ENCODE peak calls at places on chromosome 9, in four cellular contexts. D is tibial nerve, I is fibroblast of lung, S is right atrium auricular region. B is an unnamed sample.

GRCh38 chr9:23826120-23826629 is at the start of gene ELAVL2:
- DNase-seq in D (peak), S (peak), I (peak), B (peak)

GRCh38 chr9:69919461-69920061 is 98.9 kb downstream of the CFAP95 start:
- DNase-seq in D (no peak), I (peak), S (no peak), B (peak)

GRCh38 chr9:124133752-124134151 is 122.2 kb downstream of the LHX2 start:
- DNase-seq in S (no peak), I (peak), D (peak), B (peak)

GRCh38 chr9:89730715-89731114 is 125.9 kb downstream of the GADD45G start:
- DNase-seq in D (no peak), I (no peak), S (no peak), B (no peak)

GRCh38 chr9:131367445-131367844 is 26.4 kb upstream of the PRRC2B start:
- DNase-seq in D (no peak), S (no peak), I (no peak), B (no peak)

GRCh38 chr9:27784999-27785713 is 211.9 kb upstream of the C9orf72 start:
- DNase-seq in I (peak), D (no peak), S (no peak), B (no peak)

GRCh38 chr9:20512106-20512505 is 110.2 kb downstream of the MLLT3 start:
- DNase-seq in S (no peak), I (peak), D (no peak), B (peak)

GRCh38 chr9:124716795-124717194 is 54.3 kb downstream of the NR6A1 start:
- DNase-seq in D (no peak), S (no peak), I (peak), B (peak)

GRCh38 chr9:113808391-113809191 is 67.5 kb upstream of the ZNF618 start:
- DNase-seq in D (no peak), S (peak), I (peak), B (peak)

GRCh38 chr9:130663258-130664171 is 879 bp upstream of the PRDM12 start:
- DNase-seq in S (no peak), D (no peak), I (no peak), B (no peak)

GRCh38 chr9:124202447-124202971 is 55.2 kb upstream of the NEK6 start:
- DNase-seq in D (no peak), I (peak), S (no peak), B (no peak)

GRCh38 chr9:120941046-120941770 is 14.6 kb upstream of the TRAF1 start:
- DNase-seq in D (no peak), S (no peak), I (peak), B (peak)

GRCh38 chr9:1332161-1332560 is 282.0 kb downstream of the DMRT2 start:
- DNase-seq in I (no peak), S (no peak), D (no peak), B (peak)

GRCh38 chr9:75378036-75378435 is 289.7 kb downstream of the OSTF1 start:
- DNase-seq in D (peak), I (peak), S (peak), B (peak)

GRCh38 chr9:129524848-129525345 is 96.0 kb downstream of the C9orf50 start:
- DNase-seq in I (no peak), D (no peak), S (no peak), B (no peak)

GRCh38 chr9:117487555-117488175 is 72.8 kb upstream of the ASTN2 start:
- DNase-seq in I (peak), D (peak), S (peak), B (peak)

GRCh38 chr9:121654497-121655140 is 3.2 kb downstream of the DAB2IP start:
- DNase-seq in S (no peak), I (no peak), D (no peak), B (no peak)

GRCh38 chr9:20728493-20729220 is 44.6 kb downstream of the FOCAD start:
- DNase-seq in S (no peak), D (no peak), I (peak), B (peak)

GRCh38 chr9:85610074-85610855 is 131.5 kb downstream of the AGTPBP1 start:
- DNase-seq in I (peak), S (no peak), D (no peak), B (peak)

GRCh38 chr9:33341182-33341581 is 50.9 kb downstream of the NFX1 start:
- DNase-seq in S (no peak), D (no peak), I (no peak), B (no peak)

GRCh38 chr9:87498046-87498815 is 564 bp downstream of the DAPK1 start:
- DNase-seq in S (no peak), D (no peak), I (peak), B (peak)

GRCh38 chr9:128243486-128244415 is 32.1 kb downstream of the GOLGA2 start:
- DNase-seq in D (no peak), S (no peak), I (peak), B (peak)

GRCh38 chr9:121985792-121986494 is 107.2 kb downstream of the TTLL11 start:
- DNase-seq in S (peak), D (peak), I (peak), B (no peak)

GRCh38 chr9:99353408-99353807 is 131.3 kb downstream of the SEC61B start:
- DNase-seq in I (peak), D (no peak), S (no peak), B (peak)

GRCh38 chr9:20269620-20270019 is 352.7 kb downstream of the MLLT3 start:
- DNase-seq in S (no peak), D (no peak), I (no peak), B (no peak)

GRCh38 chr9:101601904-101602765 is 7.4 kb upstream of the PPP3R2 start:
- DNase-seq in I (peak), S (no peak), D (no peak), B (peak)

GRCh38 chr9:18384066-18384465 is 89.9 kb upstream of the ADAMTSL1 start:
- DNase-seq in I (no peak), D (no peak), S (no peak), B (peak)

GRCh38 chr9:36284226-36284625 is 26.0 kb upstream of the GNE start:
- DNase-seq in S (no peak), I (peak), D (no peak), B (no peak)

GRCh38 chr9:134136117-134136996 is 475 bp downstream of the WDR5 start:
- DNase-seq in S (no peak), D (no peak), I (peak), B (peak)

GRCh38 chr9:33311953-33312352 is 21.6 kb downstream of the NFX1 start:
- DNase-seq in D (no peak), S (no peak), I (peak), B (peak)

GRCh38 chr9:76298497-76299144 is 95.6 kb downstream of the RFK start:
- DNase-seq in S (no peak), D (no peak), I (peak), B (no peak)

GRCh38 chr9:117340422-117340821 is 74.4 kb downstream of the ASTN2 start:
- DNase-seq in D (no peak), S (no peak), I (no peak), B (no peak)

GRCh38 chr9:26656003-26656940 is 236.3 kb downstream of the CAAP1 start:
- DNase-seq in D (no peak), I (peak), S (no peak), B (peak)

GRCh38 chr9:109107402-109108240 is 12.1 kb downstream of the TMEM245 start:
- DNase-seq in I (peak), D (no peak), S (no peak), B (peak)

GRCh38 chr9:34980181-34980761 is 9.3 kb upstream of the DNAJB5 start:
- DNase-seq in I (no peak), S (no peak), D (no peak), B (no peak)

GRCh38 chr9:134895103-134895502 is 14.5 kb downstream of the FCN2 start:
- DNase-seq in I (peak), S (no peak), D (peak), B (peak)

GRCh38 chr9:4849364-4849763 is 56.6 kb downstream of the RCL1 start:
- DNase-seq in S (no peak), I (no peak), D (no peak), B (no peak)
- TF ChIP-seq CTCF in S (no peak), I (no peak), D (no peak), B (no peak)

DNA sequence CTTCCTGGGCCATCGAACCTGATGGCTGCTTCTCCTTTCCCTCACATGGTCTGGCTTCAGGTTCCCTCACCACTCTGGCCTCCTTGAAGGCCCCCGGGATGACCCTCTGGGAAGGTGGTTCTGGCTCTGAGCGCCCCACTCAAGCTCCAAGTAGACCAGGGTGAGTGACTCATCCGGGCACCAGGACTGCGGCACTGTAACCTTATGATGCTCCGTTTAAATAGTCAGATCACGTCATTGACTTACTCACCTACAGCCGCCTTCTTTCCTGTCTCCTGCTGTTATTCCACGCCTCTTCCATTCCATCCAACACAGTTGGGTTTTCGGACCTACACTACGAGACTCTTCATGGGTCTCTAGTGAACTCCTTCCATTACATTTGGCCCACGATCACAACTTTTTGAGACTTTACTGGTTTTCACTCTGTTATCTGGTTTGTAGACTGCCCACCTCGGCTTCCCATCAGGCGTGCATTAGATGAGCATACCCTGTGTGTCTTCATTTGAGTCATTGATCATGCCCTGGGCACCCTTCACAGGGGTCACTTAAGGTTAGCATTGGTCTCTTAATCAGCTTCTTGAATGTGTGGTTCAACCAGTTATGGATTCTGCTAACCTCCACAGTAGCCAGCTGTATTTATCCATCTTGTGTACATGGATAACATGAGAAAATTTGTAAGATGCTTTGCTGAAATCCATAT is 138.8 kb upstream of the LMX1B start:
- DNase-seq in I (peak), S (no peak), D (no peak), B (peak)
- H3K4me3 ChIP-seq in I (no peak), S (no peak), D (no peak), B (no peak)

GRCh38 chr9:136437430-136437829 is 2.2 kb downstream of the INPP5E start:
- DNase-seq in S (no peak), D (no peak), I (peak), B (peak)

GRCh38 chr9:136438548-136438908 is 1.1 kb downstream of the INPP5E start:
- DNase-seq in S (no peak), D (no peak), I (peak), B (no peak)

GRCh38 chr9:136439550-136440408 is at the start of gene INPP5E:
- DNase-seq in D (peak), S (no peak), I (peak), B (peak)

GRCh38 chr9:136437839-136438547 is 1.7 kb downstream of the INPP5E start:
- DNase-seq in D (no peak), I (no peak), S (no peak), B (peak)

DNA sequence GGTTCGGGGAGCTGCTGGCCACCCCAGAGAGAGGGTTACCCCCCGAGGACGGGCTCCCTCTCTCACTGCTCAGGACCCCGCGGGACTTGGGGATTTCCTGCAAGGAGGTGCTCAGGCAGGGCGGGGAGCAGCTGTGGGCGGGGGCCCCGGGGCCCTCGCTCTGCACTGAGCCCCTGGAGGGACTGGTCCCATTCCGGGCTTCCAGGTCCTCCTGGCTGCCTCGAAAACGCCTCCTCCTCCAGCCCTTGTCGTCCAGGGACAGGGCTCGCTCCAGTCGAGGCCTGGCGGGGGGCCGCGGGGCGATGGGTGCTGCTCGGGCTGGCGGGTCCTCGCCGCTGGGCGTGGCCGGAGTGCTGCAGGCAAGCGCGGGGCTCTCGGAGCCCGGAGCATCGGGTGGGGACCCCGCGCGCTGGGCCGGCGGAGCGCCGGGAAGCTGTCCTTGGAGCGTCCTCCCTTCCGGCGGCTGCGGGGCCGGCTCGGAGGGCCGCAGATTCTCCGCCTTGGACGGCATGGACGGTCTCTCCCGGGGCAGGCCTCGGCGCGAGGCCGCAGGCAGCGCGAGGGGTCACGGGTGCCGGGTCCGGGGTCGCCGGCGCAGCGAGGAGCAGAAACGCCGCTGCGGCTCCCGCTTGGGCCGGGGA is 616 bp downstream of the INPP5E start:
- DNase-seq in S (no peak), D (no peak), I (peak), B (no peak)
- TF ChIP-seq CTCF in S (no peak), D (no peak), I (no peak), B (no peak)

GRCh38 chr9:37441776-37442370 is 19.4 kb downstream of the GRHPR start:
- DNase-seq in D (no peak), I (no peak), S (no peak), B (no peak)
- H3K4me3 ChIP-seq in D (no peak), I (no peak), S (no peak), B (no peak)

DNA sequence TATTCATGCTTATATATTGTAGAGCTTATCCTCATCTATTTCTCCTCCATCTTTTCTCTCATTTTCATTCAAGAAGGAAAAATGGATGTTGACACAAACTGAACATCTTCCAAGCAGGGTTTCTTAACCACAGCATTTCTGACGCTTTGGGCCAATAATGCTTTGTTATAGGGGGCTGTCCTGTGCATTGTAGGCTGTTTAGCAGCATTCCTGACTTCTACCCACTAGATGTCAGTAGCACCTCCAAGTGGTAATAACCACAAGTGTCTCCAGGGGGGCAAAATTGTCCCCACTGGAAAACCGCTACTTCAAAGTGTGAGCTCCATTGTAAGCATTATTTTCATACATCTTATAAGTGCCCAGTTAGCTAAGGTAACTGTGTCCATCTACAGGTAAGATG is 2.6 kb upstream of the TXNDC8 start:
- DNase-seq in S (no peak), D (no peak), I (peak), B (peak)
- TF ChIP-seq CTCF in S (no peak), D (no peak), I (peak), B (peak)

GRCh38 chr9:97696823-97697601 is at the start of gene XPA:
- DNase-seq in S (peak), I (peak), D (peak), B (peak)

GRCh38 chr9:97696025-97696822 is 916 bp downstream of the XPA start:
- DNase-seq in D (no peak), S (no peak), I (peak), B (peak)

GRCh38 chr9:97695390-97695789 is 1.8 kb downstream of the XPA start:
- DNase-seq in S (no peak), D (no peak), I (no peak), B (no peak)

GRCh38 chr9:97697837-97698236 is 697 bp upstream of the XPA start:
- DNase-seq in D (no peak), I (no peak), S (no peak), B (no peak)

GRCh38 chr9:97694768-97695167 is 2.4 kb downstream of the XPA start:
- DNase-seq in I (no peak), S (no peak), D (no peak), B (peak)
- H3K4me3 ChIP-seq in I (peak), S (no peak), D (no peak), B (no peak)

DNA sequence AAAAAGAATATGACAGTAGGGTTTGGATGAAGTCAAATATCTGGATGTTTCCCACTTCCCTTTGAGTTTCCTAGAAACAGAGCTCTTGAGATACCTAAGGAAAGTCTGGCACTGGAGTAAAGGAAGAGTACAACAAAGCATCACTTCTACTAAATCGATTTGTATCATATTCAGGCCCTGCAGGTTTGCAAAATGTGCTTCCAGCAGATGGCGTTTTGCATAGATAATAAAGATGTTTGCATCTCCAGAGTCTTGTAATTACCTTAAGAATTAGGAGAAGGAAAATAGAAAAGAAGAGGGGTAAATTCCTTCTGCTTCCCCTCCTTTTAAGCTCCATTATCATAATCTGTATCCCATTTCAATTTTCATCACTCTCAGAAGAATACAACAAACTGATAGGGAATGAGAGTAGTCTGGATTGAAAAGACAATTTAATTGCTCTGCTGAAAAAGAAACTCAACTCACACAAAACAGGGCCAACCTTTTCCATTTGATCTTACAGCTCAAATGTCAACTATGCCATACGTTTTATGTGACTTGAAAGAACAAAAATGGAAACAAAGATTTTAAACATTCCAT is 380.4 kb downstream of the PTPRD start:
- DNase-seq in I (peak), S (no peak), D (no peak), B (peak)
- TF ChIP-seq CTCF in I (no peak), S (no peak), D (peak), B (peak)

GRCh38 chr9:100354121-100354800 is 1.5 kb upstream of the TEX10 start:
- DNase-seq in I (no peak), S (no peak), D (no peak), B (no peak)

GRCh38 chr9:100352201-100352726 is 478 bp downstream of the TEX10 start:
- DNase-seq in D (no peak), S (no peak), I (peak), B (peak)

GRCh38 chr9:100359057-100359456 is 6.3 kb upstream of the TEX10 start:
- DNase-seq in D (no peak), S (no peak), I (no peak), B (no peak)

GRCh38 chr9:100352727-100353505 is at the start of gene TEX10:
- DNase-seq in D (peak), S (peak), I (peak), B (peak)

GRCh38 chr9:100355561-100355960 is 2.8 kb upstream of the TEX10 start:
- DNase-seq in D (no peak), I (no peak), S (no peak), B (no peak)
- H3K4me3 ChIP-seq in D (no peak), I (no peak), S (no peak), B (no peak)

DNA sequence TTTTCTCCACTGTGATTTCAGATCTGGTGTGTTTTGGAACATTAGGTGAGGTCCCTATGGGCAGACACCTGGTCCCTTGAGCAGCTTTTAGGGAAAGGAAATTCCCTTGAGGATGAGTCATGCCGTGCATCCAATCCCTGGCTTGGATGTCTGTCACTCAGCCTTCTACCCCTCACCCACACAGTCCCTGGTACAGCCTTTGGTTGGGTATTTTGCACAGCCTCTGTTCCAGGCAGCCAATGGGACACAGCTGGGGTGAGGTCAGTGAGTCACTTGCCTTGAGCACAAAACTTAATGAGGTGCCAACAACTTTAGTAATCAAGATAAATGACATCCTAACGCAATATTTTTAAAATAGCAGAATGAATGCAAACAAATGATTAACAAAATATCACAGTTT is 22.7 kb upstream of the SVEP1 start:
- DNase-seq in S (no peak), D (no peak), I (peak), B (peak)
- TF ChIP-seq CTCF in S (no peak), D (no peak), I (no peak), B (no peak)